ENCODE peak calls at places on chromosome 3, in four cellular contexts. R is astrocyte; D is trophoblast cell; Q is CD4-positive, CD25-positive, alpha-beta regulatory T cell. W is an unnamed sample.

GRCh38 chr3:139827833-139828232 is 107.2 kb upstream of the CLSTN2 start:
- DNase-seq in D (no peak), Q (no peak), R (peak; percentile 3), W (no peak)

GRCh38 chr3:54188176-54188791 is 65.9 kb downstream of the CACNA2D3 start:
- DNase-seq in Q (peak; percentile 29), D (peak; percentile 53), R (peak; percentile 40), W (no peak)

GRCh38 chr3:138442433-138442832 is 8.0 kb downstream of the ESYT3 start:
- DNase-seq in Q (no peak), R (peak; percentile 65), D (peak; percentile 75), W (no peak)

GRCh38 chr3:105798381-105798934 is 70.4 kb downstream of the CBLB start:
- DNase-seq in R (peak; percentile 55), Q (peak; percentile 37), D (no peak), W (no peak)

GRCh38 chr3:123652346-123652984 is 67.6 kb upstream of the HACD2 start:
- DNase-seq in D (peak; percentile 55), Q (peak; percentile 20), R (peak; percentile 34), W (no peak)

GRCh38 chr3:64188810-64189560 is 36.3 kb downstream of the PRICKLE2 start:
- DNase-seq in D (peak; percentile 77), R (peak; percentile 96), Q (no peak), W (no peak)

GRCh38 chr3:40079203-40079844 is 230.2 kb upstream of the EIF1B start:
- DNase-seq in Q (no peak), R (peak; percentile 83), D (peak; percentile 77), W (no peak)

GRCh38 chr3:42653560-42654330 is at the start of gene ZBTB47:
- DNase-seq in Q (no peak), R (no peak), D (peak; percentile 33), W (peak; percentile 16)

GRCh38 chr3:32897981-32898623 is 53.3 kb upstream of the CCR4 start:
- DNase-seq in R (no peak), Q (no peak), D (peak; percentile 52), W (no peak)

GRCh38 chr3:20054549-20054987 is 14.3 kb downstream of the KAT2B start:
- DNase-seq in R (peak; percentile 78), Q (peak; percentile 89), D (peak; percentile 64), W (peak; percentile 21)

GRCh38 chr3:12556723-12557471 is at the start of gene MKRN2:
- DNase-seq in R (peak; percentile 60), Q (peak; percentile 91), D (peak; percentile 86), W (peak; percentile 78)

GRCh38 chr3:171615281-171615680 is 155.1 kb upstream of the TNIK start:
- DNase-seq in Q (no peak), D (no peak), R (no peak), W (no peak)

GRCh38 chr3:37301980-37302379 is 127.6 kb upstream of the LRRFIP2 start:
- DNase-seq in Q (no peak), R (no peak), D (peak; percentile 4), W (no peak)

GRCh38 chr3:168220609-168221008 is 124.9 kb upstream of the GOLIM4 start:
- DNase-seq in Q (no peak), R (peak; percentile 16), D (no peak), W (no peak)

GRCh38 chr3:38004415-38005075 is 14.0 kb downstream of the VILL start:
- DNase-seq in D (peak; percentile 58), R (peak; percentile 40), Q (peak; percentile 76), W (no peak)

GRCh38 chr3:81216192-81216591 is 545.3 kb downstream of the GBE1 start:
- DNase-seq in R (peak; percentile 87), Q (no peak), D (no peak), W (no peak)

GRCh38 chr3:13547591-13548371 is 1.1 kb upstream of the FBLN2 start:
- DNase-seq in R (no peak), D (no peak), Q (no peak), W (no peak)

GRCh38 chr3:99577160-99577559 is 61.2 kb upstream of the COL8A1 start:
- DNase-seq in D (no peak), Q (no peak), R (peak; percentile 30), W (no peak)

GRCh38 chr3:141059816-141060215 is 8.7 kb downstream of the SPSB4 start:
- DNase-seq in Q (no peak), R (no peak), D (no peak), W (no peak)

GRCh38 chr3:98967758-98968157 is 66.3 kb upstream of the DCBLD2 start:
- DNase-seq in D (no peak), Q (no peak), R (no peak), W (no peak)

GRCh38 chr3:182597621-182598041 is 195.7 kb upstream of the ATP11B start:
- DNase-seq in R (peak; percentile 86), Q (no peak), D (peak; percentile 86), W (no peak)

GRCh38 chr3:52218454-52218853 is 7.0 kb downstream of the TLR9 start:
- DNase-seq in D (no peak), Q (peak; percentile 80), R (no peak), W (no peak)

GRCh38 chr3:194046995-194047681 is 88.8 kb upstream of the HES1 start:
- DNase-seq in R (no peak), D (no peak), Q (no peak), W (no peak)

GRCh38 chr3:196843435-196844110 is 24.1 kb upstream of the SENP5 start:
- DNase-seq in R (no peak), Q (no peak), D (peak; percentile 70), W (no peak)

GRCh38 chr3:182618085-182618732 is 175.1 kb upstream of the ATP11B start:
- DNase-seq in D (no peak), R (peak; percentile 39), Q (peak; percentile 1), W (no peak)

GRCh38 chr3:178083906-178084823 is 452.1 kb upstream of the KCNMB2 start:
- DNase-seq in D (no peak), R (no peak), Q (peak; percentile 8), W (no peak)

GRCh38 chr3:193884652-193885051 is 251.3 kb upstream of the HES1 start:
- DNase-seq in D (no peak), Q (no peak), R (no peak), W (no peak)

GRCh38 chr3:106421928-106422327 is 553.1 kb upstream of the CBLB start:
- DNase-seq in R (peak; percentile 55), D (no peak), Q (no peak), W (no peak)

GRCh38 chr3:63354160-63354559 is 76.1 kb downstream of the SYNPR start:
- DNase-seq in R (peak; percentile 25), D (no peak), Q (no peak), W (no peak)

GRCh38 chr3:184491867-184492615 is 69.5 kb upstream of the EPHB3 start:
- DNase-seq in R (no peak), Q (peak; percentile 43), D (no peak), W (no peak)
- H3K4me3 ChIP-seq in R (no peak overlapping the region), Q (no peak overlapping the region), D (no peak overlapping the region), W (no peak overlapping the region)

DNA sequence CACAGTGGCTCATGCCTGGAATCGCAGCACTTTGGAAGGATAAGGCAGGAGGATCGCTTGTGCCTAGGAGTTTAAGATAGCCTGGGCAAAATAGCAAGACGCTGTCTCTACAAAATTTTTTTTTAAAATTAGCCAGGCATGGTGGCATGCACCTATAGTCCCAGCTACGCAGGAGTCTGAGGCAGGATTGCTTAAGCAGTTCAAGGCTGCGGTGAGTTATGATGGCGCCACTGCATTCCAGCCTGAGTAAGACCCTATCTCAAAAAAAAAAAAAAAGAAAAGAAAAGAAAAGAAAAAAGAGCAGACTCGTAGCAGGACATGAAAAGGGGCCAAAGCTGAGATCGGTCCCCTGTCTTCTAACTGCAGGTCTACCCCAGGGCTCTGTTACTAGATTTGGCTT is 18.9 kb downstream of the SRGAP3 start:
- DNase-seq in R (peak; percentile 58), D (peak; percentile 82), Q (no peak), W (no peak)
- H3K27ac ChIP-seq in R (no peak overlapping the region), D (no peak overlapping the region), Q (no peak overlapping the region), W (no peak overlapping the region)

GRCh38 chr3:72272356-72272755 is 487.4 kb upstream of the PROK2 start:
- DNase-seq in Q (no peak), R (no peak), D (no peak), W (no peak)

GRCh38 chr3:72271215-72271614 is 486.3 kb upstream of the PROK2 start:
- DNase-seq in R (no peak), D (no peak), Q (peak; percentile 32), W (no peak)

GRCh38 chr3:72273615-72274014 is 488.7 kb upstream of the PROK2 start:
- DNase-seq in R (peak; percentile 96), D (peak; percentile 48), Q (no peak), W (no peak)

GRCh38 chr3:72270730-72271129 is 485.8 kb upstream of the PROK2 start:
- DNase-seq in Q (no peak), D (no peak), R (no peak), W (no peak)

GRCh38 chr3:72271923-72272322 is 487.0 kb upstream of the PROK2 start:
- DNase-seq in Q (no peak), D (no peak), R (no peak), W (no peak)
- H3K4me1 ChIP-seq in Q (peaks cover 30% of the 10 kb centered on the region), D (peaks cover 27% of the 10 kb centered on the region), R (peaks cover 40% of the 10 kb centered on the region), W (no peaks in the 10 kb centered on the region)

GRCh38 chr3:31521468-31521867 is 11.3 kb upstream of the STT3B start:
- DNase-seq in D (no peak), Q (no peak), R (no peak), W (no peak)

GRCh38 chr3:31522152-31522551 is 10.6 kb upstream of the STT3B start:
- DNase-seq in R (no peak), Q (peak; percentile 87), D (no peak), W (peak; percentile 16)

GRCh38 chr3:31516757-31517156 is 16.0 kb upstream of the STT3B start:
- DNase-seq in R (no peak), D (no peak), Q (no peak), W (no peak)
- H3K4me3 ChIP-seq in R (no peak overlapping the region), D (no peak overlapping the region), Q (no peak overlapping the region), W (no peak overlapping the region)

DNA sequence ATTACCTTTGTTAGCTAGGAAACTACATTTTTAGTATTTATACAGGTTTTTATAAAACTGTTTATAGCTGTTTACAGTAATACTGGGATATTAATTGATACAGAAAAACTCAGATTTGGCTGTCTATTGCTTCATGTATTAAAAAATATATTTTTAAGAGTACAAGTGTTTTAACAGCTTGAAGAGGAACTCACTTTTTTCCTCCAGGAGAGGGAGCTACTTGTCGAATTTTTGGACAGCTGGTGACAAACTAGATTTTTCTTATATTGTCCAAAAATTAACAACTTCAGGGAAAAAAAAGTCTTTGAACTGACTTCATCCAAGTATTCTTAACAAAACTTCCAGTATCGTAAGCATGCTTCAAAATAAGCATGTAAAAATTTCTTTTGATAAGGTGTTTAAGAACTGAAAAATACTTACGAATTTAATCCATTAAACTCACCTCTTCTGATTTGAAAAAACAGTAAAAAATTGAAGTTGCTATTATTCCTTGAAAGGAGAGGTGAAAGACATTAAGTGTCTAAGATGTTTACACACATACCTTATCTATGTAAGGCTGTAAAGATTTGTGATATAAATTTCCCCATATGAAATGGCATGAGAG is 4.0 kb downstream of the DIPK2A start:
- DNase-seq in Q (peak; percentile 63), R (peak; percentile 52), D (no peak), W (peak; percentile 33)
- H3K27ac ChIP-seq in Q (no peak overlapping the region), R (peak overlapping the region; percentile 39), D (no peak overlapping the region), W (no peak overlapping the region)